ENCODE peak calls at places on chromosomes 11 and 22, in six cellular contexts. One of them, this sample, is unnamed.

GRCh38 chr22:20238567-20239062 is 29.5 kb downstream of the RTN4R start:
- DNase-seq in HFFc6: no peak
- DNase-seq in pulmonary artery endothelial cell: no peak
- DNase-seq in GM20000: peak; percentile 96
- DNase-seq in CD8-positive, alpha-beta T cell: peak; percentile 56
- DNase-seq in activated gamma-delta T cell treated with anti-CD3 and anti-CD28 coated beads, Interleukin-2, amount 50 U/mL, for 16 hours: peak; percentile 24
- DNase-seq in this sample: no peak

GRCh38 chr11:101453682-101454081 is 130.1 kb downstream of the TRPC6 start:
- DNase-seq in HFFc6: no peak
- DNase-seq in pulmonary artery endothelial cell: no peak
- DNase-seq in GM20000: no peak
- DNase-seq in CD8-positive, alpha-beta T cell: no peak
- DNase-seq in activated gamma-delta T cell treated with anti-CD3 and anti-CD28 coated beads, Interleukin-2, amount 50 U/mL, for 16 hours: no peak
- DNase-seq in this sample: no peak

GRCh38 chr11:78266451-78266850 is 77.7 kb downstream of the USP35 start:
- DNase-seq in HFFc6: no peak
- DNase-seq in pulmonary artery endothelial cell: no peak
- DNase-seq in GM20000: no peak
- DNase-seq in CD8-positive, alpha-beta T cell: no peak
- DNase-seq in activated gamma-delta T cell treated with anti-CD3 and anti-CD28 coated beads, Interleukin-2, amount 50 U/mL, for 16 hours: no peak
- DNase-seq in this sample: no peak

GRCh38 chr22:39690901-39691620 is 120.5 kb downstream of the CACNA1I start:
- DNase-seq in HFFc6: no peak
- DNase-seq in pulmonary artery endothelial cell: no peak
- DNase-seq in GM20000: no peak
- DNase-seq in CD8-positive, alpha-beta T cell: no peak
- DNase-seq in activated gamma-delta T cell treated with anti-CD3 and anti-CD28 coated beads, Interleukin-2, amount 50 U/mL, for 16 hours: no peak
- DNase-seq in this sample: peak; percentile 19

GRCh38 chr11:66288138-66288865 is 641 bp downstream of the YIF1A start:
- DNase-seq in HFFc6: no peak
- DNase-seq in pulmonary artery endothelial cell: no peak
- DNase-seq in GM20000: peak; percentile 43
- DNase-seq in CD8-positive, alpha-beta T cell: peak; percentile 21
- DNase-seq in activated gamma-delta T cell treated with anti-CD3 and anti-CD28 coated beads, Interleukin-2, amount 50 U/mL, for 16 hours: no peak
- DNase-seq in this sample: no peak

GRCh38 chr11:1298695-1299492 is 10.5 kb downstream of the TOLLIP start:
- DNase-seq in HFFc6: no peak
- DNase-seq in pulmonary artery endothelial cell: no peak
- DNase-seq in GM20000: no peak
- DNase-seq in CD8-positive, alpha-beta T cell: no peak
- DNase-seq in activated gamma-delta T cell treated with anti-CD3 and anti-CD28 coated beads, Interleukin-2, amount 50 U/mL, for 16 hours: no peak
- DNase-seq in this sample: no peak

GRCh38 chr11:75242722-75243600 is 2.4 kb downstream of the TPBGL start:
- DNase-seq in HFFc6: no peak
- DNase-seq in pulmonary artery endothelial cell: no peak
- DNase-seq in GM20000: no peak
- DNase-seq in CD8-positive, alpha-beta T cell: no peak
- DNase-seq in activated gamma-delta T cell treated with anti-CD3 and anti-CD28 coated beads, Interleukin-2, amount 50 U/mL, for 16 hours: no peak
- DNase-seq in this sample: no peak

GRCh38 chr11:74170694-74171629 is at the start of the genes C2CD3 and PPME1:
- DNase-seq in HFFc6: peak; percentile 100
- DNase-seq in pulmonary artery endothelial cell: peak; percentile 97
- DNase-seq in GM20000: peak; percentile 90
- DNase-seq in CD8-positive, alpha-beta T cell: peak; percentile 96
- DNase-seq in activated gamma-delta T cell treated with anti-CD3 and anti-CD28 coated beads, Interleukin-2, amount 50 U/mL, for 16 hours: peak; percentile 95
- DNase-seq in this sample: peak; percentile 96

GRCh38 chr22:25027959-25028840 is 75.7 kb downstream of the KIAA1671 start:
- DNase-seq in HFFc6: no peak
- DNase-seq in pulmonary artery endothelial cell: no peak
- DNase-seq in GM20000: no peak
- DNase-seq in CD8-positive, alpha-beta T cell: no peak
- DNase-seq in activated gamma-delta T cell treated with anti-CD3 and anti-CD28 coated beads, Interleukin-2, amount 50 U/mL, for 16 hours: no peak
- DNase-seq in this sample: no peak

GRCh38 chr11:121983901-121984300 is 132.1 kb downstream of the BLID start:
- DNase-seq in HFFc6: no peak
- DNase-seq in pulmonary artery endothelial cell: no peak
- DNase-seq in GM20000: no peak
- DNase-seq in CD8-positive, alpha-beta T cell: no peak
- DNase-seq in activated gamma-delta T cell treated with anti-CD3 and anti-CD28 coated beads, Interleukin-2, amount 50 U/mL, for 16 hours: no peak
- DNase-seq in this sample: no peak

GRCh38 chr11:47398011-47398410 is 10.4 kb upstream of the SLC39A13 start:
- DNase-seq in HFFc6: no peak
- DNase-seq in pulmonary artery endothelial cell: no peak
- DNase-seq in GM20000: no peak
- DNase-seq in CD8-positive, alpha-beta T cell: no peak
- DNase-seq in activated gamma-delta T cell treated with anti-CD3 and anti-CD28 coated beads, Interleukin-2, amount 50 U/mL, for 16 hours: no peak
- DNase-seq in this sample: no peak

This sample was measured in activated T-cell treated with anti-CD3 and anti-CD28 coated beads for 4 hours.